ENCODE peak calls at places on chromosomes 11 and 22, in eight cellular contexts. A is body of pancreas, T is uterus, O is esophagus squamous epithelium, S is testis, C is HepG2, D is ovary, J is right lobe of liver. K is an unnamed sample.

GRCh38 chr11:110027627-110028371 is 65.4 kb upstream of the ZC3H12C start:
- DNase-seq in A (no peak), T (no peak), O (no peak), S (no peak), C (no peak), D (no peak), J (no peak), K (no peak)

GRCh38 chr22:50436841-50437341 is 37.9 kb downstream of the SBF1 start:
- DNase-seq in A (no peak), T (no peak), O (no peak), S (no peak), C (no peak), D (no peak), J (no peak), K (no peak)

GRCh38 chr11:32297629-32298028 is 137.7 kb downstream of the WT1 start:
- DNase-seq in A (no peak), T (no peak), O (no peak), S (no peak), C (no peak), D (no peak), J (no peak), K (peak)

GRCh38 chr11:122344281-122344680 is 228.3 kb upstream of the BLID start:
- DNase-seq in A (no peak), T (no peak), O (no peak), S (peak), C (no peak), D (no peak), J (no peak), K (no peak)

GRCh38 chr22:44505796-44506354 is 7.8 kb upstream of the RTL6 start:
- DNase-seq in A (no peak), T (no peak), O (no peak), S (no peak), C (no peak), D (no peak), J (no peak), K (no peak)

GRCh38 chr11:78516281-78516680 is 58.4 kb downstream of the NARS2 start:
- DNase-seq in A (no peak), T (no peak), O (no peak), S (no peak), C (no peak), D (no peak), J (no peak), K (no peak)

GRCh38 chr11:110093407-110094297 is 460 bp downstream of the ZC3H12C start:
- DNase-seq in A (peak), T (peak), O (no peak), S (peak), C (peak), D (peak), J (peak), K (no peak)

GRCh38 chr11:794013-794765 is 3.9 kb downstream of the SLC25A22 start:
- DNase-seq in A (no peak), T (no peak), O (no peak), S (no peak), C (no peak), D (no peak), J (no peak), K (no peak)

GRCh38 chr22:23774114-23774921 is 1.7 kb downstream of the MMP11 start:
- DNase-seq in A (no peak), T (no peak), O (no peak), S (no peak), C (peak), D (no peak), J (no peak), K (no peak)

GRCh38 chr11:116837231-116838091 is at the start of gene APOA1:
- DNase-seq in A (no peak), T (peak), O (no peak), S (peak), C (peak), D (no peak), J (peak), K (no peak)

GRCh38 chr22:17648564-17648963 is 10.0 kb downstream of the BCL2L13 start:
- DNase-seq in A (no peak), T (no peak), O (no peak), S (no peak), C (no peak), D (no peak), J (no peak), K (no peak)

GRCh38 chr11:104883342-104883741 is 14.9 kb downstream of the CASP12 start:
- DNase-seq in A (no peak), T (no peak), O (no peak), S (no peak), C (no peak), D (no peak), J (no peak), K (no peak)

GRCh38 chr11:71420455-71421241 is 27.5 kb downstream of the DHCR7 start:
- DNase-seq in A (peak), T (no peak), O (no peak), S (peak), C (peak), D (no peak), J (peak), K (peak)

GRCh38 chr11:97118756-97119155 is 728.9 kb downstream of the JRKL start:
- DNase-seq in A (no peak), T (no peak), O (no peak), S (no peak), C (no peak), D (no peak), J (no peak), K (no peak)

GRCh38 chr22:41171996-41172395 is 33.1 kb upstream of the L3MBTL2 start:
- DNase-seq in A (no peak), T (no peak), O (no peak), S (no peak), C (no peak), D (no peak), J (no peak), K (no peak)

GRCh38 chr11:18615628-18616392 is 16.2 kb downstream of the MISFA start:
- DNase-seq in A (no peak), T (no peak), O (no peak), S (no peak), C (no peak), D (no peak), J (no peak), K (no peak)

GRCh38 chr11:4095509-4096230 is 1.1 kb downstream of the RRM1 start:
- DNase-seq in A (no peak), T (no peak), O (no peak), S (no peak), C (peak), D (no peak), J (no peak), K (peak)

GRCh38 chr11:74507582-74507981 is 14.1 kb upstream of the LIPT2 start:
- DNase-seq in A (no peak), T (no peak), O (no peak), S (no peak), C (no peak), D (no peak), J (no peak), K (no peak)

GRCh38 chr11:10302744-10303557 is 1.9 kb upstream of the ADM start:
- DNase-seq in A (peak), T (peak), O (peak), S (peak), C (peak), D (peak), J (peak), K (peak)

GRCh38 chr11:46159694-46160093 is 38.4 kb upstream of the PHF21A start:
- DNase-seq in A (no peak), T (no peak), O (no peak), S (no peak), C (no peak), D (no peak), J (no peak), K (no peak)

GRCh38 chr11:74182635-74183034 is 11.5 kb downstream of the PPME1 start:
- DNase-seq in A (no peak), T (no peak), O (no peak), S (no peak), C (no peak), D (no peak), J (no peak), K (no peak)

GRCh38 chr11:128686745-128687177 is 7.1 kb upstream of the FLI1 start:
- DNase-seq in A (no peak), T (no peak), O (no peak), S (peak), C (no peak), D (no peak), J (no peak), K (no peak)

GRCh38 chr22:29503811-29504372 is 23.9 kb downstream of the NEFH start:
- DNase-seq in A (no peak), T (peak), O (no peak), S (peak), C (no peak), D (peak), J (peak), K (peak)

GRCh38 chr22:49825944-49826602 is 1.6 kb downstream of the BRD1 start:
- DNase-seq in A (no peak), T (no peak), O (no peak), S (no peak), C (peak), D (no peak), J (no peak), K (peak)

GRCh38 chr11:61361686-61362541 is at the start of the genes CYB561A3 and TMEM138:
- DNase-seq in A (peak), T (peak), O (peak), S (peak), C (peak), D (peak), J (peak), K (peak)

GRCh38 chr22:19986410-19987341 is 29.9 kb downstream of the ARVCF start:
- DNase-seq in A (peak), T (peak), O (no peak), S (peak), C (peak), D (peak), J (peak), K (peak)
- TF ChIP-seq POLR2A in A (peak), T (peak), O (no peak), S (no peak), C (no peak), D (peak), J (peak), K (no peak)

DNA sequence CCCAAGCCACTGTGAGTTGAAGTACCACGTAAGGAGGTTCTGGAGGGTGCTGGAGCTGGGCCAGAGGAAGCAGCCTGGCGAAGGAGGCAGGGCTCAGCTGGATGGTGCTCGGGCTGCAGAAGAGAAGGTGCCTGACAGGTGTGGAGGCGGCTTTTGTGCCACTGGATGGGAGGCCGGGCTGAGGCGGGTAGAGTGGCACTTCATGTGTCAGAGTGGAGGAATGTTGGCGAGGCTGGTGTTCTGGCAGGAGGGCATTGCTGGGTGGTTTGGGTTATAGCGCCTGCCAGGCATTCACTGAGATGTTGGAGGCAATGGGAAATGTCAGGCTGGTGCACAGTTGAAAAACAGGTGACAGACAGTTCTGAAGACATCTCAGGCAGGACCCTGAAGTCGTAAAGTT is 24.2 kb downstream of the UBE2L3 start:
- DNase-seq in A (no peak), T (no peak), O (no peak), S (no peak), C (no peak), D (no peak), J (no peak), K (no peak)
- TF ChIP-seq POLR2A in A (no peak), T (no peak), O (no peak), S (no peak), C (no peak), D (no peak), J (no peak), K (no peak)

GRCh38 chr22:38180841-38181452 is 683 bp downstream of the PLA2G6 start:
- DNase-seq in A (no peak), T (no peak), O (no peak), S (peak), C (no peak), D (peak), J (peak), K (peak)
- TF ChIP-seq POLR2A in A (no peak), T (no peak), O (no peak), S (no peak), C (no peak), D (no peak), J (no peak), K (no peak)

GRCh38 chr11:67276821-67277230 is 10.6 kb downstream of the GRK2 start:
- DNase-seq in A (no peak), T (peak), O (no peak), S (no peak), C (no peak), D (no peak), J (peak), K (peak)

GRCh38 chr11:67278939-67279588 is 10.0 kb upstream of the ANKRD13D start:
- DNase-seq in A (no peak), T (no peak), O (no peak), S (no peak), C (no peak), D (no peak), J (peak), K (no peak)

GRCh38 chr11:67275606-67276409 is 9.5 kb downstream of the GRK2 start:
- DNase-seq in A (no peak), T (peak), O (no peak), S (no peak), C (no peak), D (no peak), J (peak), K (no peak)

GRCh38 chr11:67278135-67278938 is 10.8 kb upstream of the ANKRD13D start:
- DNase-seq in A (no peak), T (peak), O (no peak), S (no peak), C (no peak), D (no peak), J (peak), K (no peak)

GRCh38 chr11:67277231-67277961 is 11.1 kb downstream of the GRK2 start:
- DNase-seq in A (peak), T (peak), O (peak), S (peak), C (no peak), D (peak), J (peak), K (peak)
- TF ChIP-seq POLR2A in A (peak), T (peak), O (no peak), S (no peak), C (no peak), D (no peak), J (no peak), K (peak)

GRCh38 chr11:118401151-118401879 is at the start of gene ATP5MG:
- DNase-seq in A (peak), T (peak), O (peak), S (peak), C (peak), D (peak), J (peak), K (peak)
- TF ChIP-seq POLR2A in A (peak), T (peak), O (no peak), S (no peak), C (peak), D (peak), J (peak), K (peak)

DNA sequence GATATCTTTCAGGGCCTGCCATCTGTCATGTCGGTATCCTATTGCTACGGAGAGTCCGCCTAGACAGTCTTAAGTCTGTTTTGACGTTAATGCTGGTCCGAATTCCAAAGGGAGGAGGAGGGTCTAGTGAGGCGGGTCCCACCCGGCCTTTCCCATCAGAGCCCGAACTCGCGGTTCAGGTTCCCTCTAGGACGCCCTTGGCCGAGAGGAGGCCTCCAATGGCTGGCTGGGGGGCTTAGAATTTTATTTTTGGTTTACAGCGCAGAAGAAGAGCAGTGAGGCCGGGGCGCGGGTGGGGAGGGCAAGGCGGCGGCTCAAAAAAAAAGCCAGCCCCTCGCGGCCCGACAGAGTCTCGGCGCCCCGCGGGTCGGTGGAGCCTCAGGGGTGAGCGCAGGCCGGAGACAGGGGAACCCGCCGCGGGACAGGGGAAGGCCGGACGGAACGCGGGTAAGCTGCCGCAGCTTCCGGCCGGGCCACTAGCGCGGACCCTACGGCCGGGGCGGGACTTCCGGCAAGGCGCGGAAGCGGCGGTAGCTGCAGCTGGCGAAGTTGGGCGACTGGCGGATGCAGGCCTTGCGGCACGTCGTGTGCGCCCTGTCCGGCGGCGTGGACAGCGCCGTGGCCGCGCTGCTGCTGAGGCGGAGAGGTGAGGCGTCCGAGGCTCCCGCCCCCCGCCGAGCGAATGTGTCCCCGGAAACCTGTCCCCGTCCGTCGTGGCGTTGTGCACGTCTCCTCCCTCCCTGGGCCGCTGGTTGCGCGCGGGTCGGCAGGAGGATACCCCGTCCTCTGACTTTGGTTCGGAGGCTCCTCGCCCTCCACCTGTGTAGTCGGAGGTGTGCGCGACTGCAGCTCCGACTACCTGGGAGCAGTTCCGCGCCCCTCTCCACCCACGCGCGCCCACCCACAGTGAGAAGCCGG is at the start of gene TRMU:
- DNase-seq in A (peak), T (peak), O (no peak), S (peak), C (peak), D (peak), J (peak), K (peak)
- TF ChIP-seq POLR2A in A (peak), T (peak), O (peak), S (no peak), C (peak), D (peak), J (peak), K (peak)

GRCh38 chr11:65428578-65429068 is 6.0 kb downstream of the NEAT1 start:
- DNase-seq in A (peak), T (peak), O (no peak), S (peak), C (no peak), D (peak), J (peak), K (no peak)

GRCh38 chr11:65429069-65429681 is 6.6 kb downstream of the NEAT1 start:
- DNase-seq in A (peak), T (peak), O (no peak), S (peak), C (no peak), D (peak), J (peak), K (peak)

GRCh38 chr11:65431452-65432132 is 9.0 kb downstream of the NEAT1 start:
- DNase-seq in A (no peak), T (no peak), O (no peak), S (peak), C (no peak), D (no peak), J (peak), K (no peak)

GRCh38 chr11:65430406-65431217 is 8.0 kb downstream of the NEAT1 start:
- DNase-seq in A (peak), T (peak), O (no peak), S (peak), C (no peak), D (no peak), J (peak), K (no peak)

GRCh38 chr11:65429724-65430405 is 7.3 kb downstream of the NEAT1 start:
- DNase-seq in A (peak), T (peak), O (no peak), S (peak), C (no peak), D (peak), J (peak), K (peak)
- TF ChIP-seq POLR2A in A (no peak), T (no peak), O (peak), S (no peak), C (peak), D (peak), J (peak), K (peak)

DNA sequence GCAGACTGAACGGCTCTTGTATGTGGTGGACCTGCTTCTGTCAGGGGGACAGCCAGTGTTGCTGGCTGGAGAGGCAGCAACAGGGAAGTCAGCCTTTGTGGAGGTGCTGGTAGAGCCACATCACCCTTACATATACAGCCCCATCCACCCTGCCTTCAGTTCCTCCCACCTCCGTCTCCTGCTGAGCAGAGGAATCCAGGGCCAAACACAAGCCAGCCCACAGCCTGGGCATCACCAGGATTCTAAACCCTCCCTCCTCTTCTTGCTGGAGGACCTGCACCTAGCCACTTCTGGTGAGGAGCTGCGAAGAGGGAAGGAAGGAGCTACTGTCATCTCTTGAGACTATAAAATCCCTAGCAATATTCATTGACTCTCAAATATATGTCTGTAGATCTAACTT is 51.6 kb downstream of the DNHD1 start:
- DNase-seq in A (no peak), T (no peak), O (no peak), S (no peak), C (no peak), D (no peak), J (no peak), K (no peak)
- TF ChIP-seq POLR2A in A (no peak), T (no peak), O (no peak), S (no peak), C (no peak), D (no peak), J (no peak), K (no peak)

GRCh38 chr11:2137202-2138071 is 1.8 kb downstream of the IGF2 start:
- DNase-seq in A (no peak), T (peak), O (no peak), S (peak), C (peak), D (peak), J (no peak), K (no peak)
- TF ChIP-seq POLR2A in A (no peak), T (no peak), O (no peak), S (no peak), C (peak), D (no peak), J (no peak), K (no peak)

GRCh38 chr11:111723595-111723994 is 42.6 kb downstream of the PPP2R1B start:
- DNase-seq in A (no peak), T (no peak), O (no peak), S (no peak), C (no peak), D (no peak), J (no peak), K (no peak)
- TF ChIP-seq POLR2A in A (no peak), T (no peak), O (no peak), S (no peak), C (no peak), D (no peak), J (no peak), K (no peak)

K was measured in erythroblast.